ENCODE peak calls at places on chromosome 22, in eight cellular contexts. N, W, X, O, A, T, J and V are unnamed samples.

GRCh38 chr22:26995222-26995621 is 337.8 kb downstream of the MIAT start:
- DNase-seq in N (no peak), W (no peak), X (no peak), O (peak), A (no peak), T (peak), J (no peak), V (no peak)

GRCh38 chr22:45503071-45503815 is 560 bp downstream of the FBLN1 start:
- DNase-seq in N (no peak), W (no peak), X (peak), O (no peak), A (no peak), T (no peak), J (no peak), V (no peak)

GRCh38 chr22:42939451-42939881 is 75.5 kb downstream of the PACSIN2 start:
- DNase-seq in N (no peak), W (no peak), X (no peak), O (no peak), A (no peak), T (no peak), J (no peak), V (no peak)

GRCh38 chr22:40491990-40492631 is 121.7 kb downstream of the SGSM3 start:
- DNase-seq in N (no peak), W (peak), X (no peak), O (peak), A (no peak), T (peak), J (no peak), V (no peak)

GRCh38 chr22:45934659-45935341 is 42.2 kb downstream of the WNT7B start:
- DNase-seq in N (no peak), W (no peak), X (peak), O (peak), A (no peak), T (peak), J (peak), V (no peak)

GRCh38 chr22:45673482-45674175 is 2.0 kb downstream of the ATXN10 start:
- DNase-seq in N (no peak), W (no peak), X (no peak), O (no peak), A (no peak), T (no peak), J (no peak), V (no peak)

GRCh38 chr22:47195676-47196492 is 433.4 kb downstream of the TBC1D22A start:
- DNase-seq in N (no peak), W (no peak), X (no peak), O (no peak), A (no peak), T (no peak), J (no peak), V (no peak)

GRCh38 chr22:29195118-29195963 is 10.4 kb upstream of the EMID1 start:
- DNase-seq in N (no peak), W (no peak), X (no peak), O (no peak), A (no peak), T (no peak), J (no peak), V (no peak)

GRCh38 chr22:43833286-43834240 is 21.5 kb upstream of the EFCAB6 start:
- DNase-seq in N (no peak), W (no peak), X (no peak), O (no peak), A (no peak), T (no peak), J (no peak), V (no peak)

GRCh38 chr22:36701941-36702640 is 1.5 kb downstream of the CACNG2 start:
- DNase-seq in N (no peak), W (peak), X (no peak), O (no peak), A (no peak), T (no peak), J (no peak), V (no peak)

GRCh38 chr22:42229455-42230149 is 40.9 kb downstream of the TCF20 start:
- DNase-seq in N (no peak), W (no peak), X (no peak), O (peak), A (no peak), T (peak), J (no peak), V (no peak)

GRCh38 chr22:45212306-45212709 is 28.4 kb downstream of the KIAA0930 start:
- DNase-seq in N (no peak), W (peak), X (peak), O (peak), A (no peak), T (peak), J (peak), V (no peak)

GRCh38 chr22:22141771-22142591 is 102.6 kb upstream of the VPREB1 start:
- DNase-seq in N (no peak), W (no peak), X (no peak), O (no peak), A (no peak), T (no peak), J (no peak), V (no peak)

GRCh38 chr22:35524966-35525686 is 15.5 kb upstream of the RASD2 start:
- DNase-seq in N (no peak), W (peak), X (no peak), O (no peak), A (no peak), T (peak), J (no peak), V (no peak)

GRCh38 chr22:22342697-22343602 is 98.4 kb downstream of the VPREB1 start:
- DNase-seq in N (peak), W (peak), X (peak), O (peak), A (peak), T (no peak), J (no peak), V (no peak)

GRCh38 chr22:38844661-38845367 is 986 bp upstream of the NPTXR start:
- DNase-seq in N (no peak), W (no peak), X (no peak), O (peak), A (no peak), T (no peak), J (no peak), V (no peak)

GRCh38 chr22:32050678-32051515 is 7.8 kb downstream of the SLC5A1 start:
- DNase-seq in N (peak), W (no peak), X (peak), O (peak), A (peak), T (peak), J (peak), V (no peak)

GRCh38 chr22:42270178-42270511 is 308 bp downstream of the TCF20 start:
- DNase-seq in N (peak), W (no peak), X (peak), O (no peak), A (no peak), T (no peak), J (no peak), V (no peak)

GRCh38 chr22:50576070-50576469 is 2.2 kb downstream of the CPT1B start:
- DNase-seq in N (no peak), W (peak), X (no peak), O (peak), A (no peak), T (no peak), J (no peak), V (no peak)

GRCh38 chr22:46171940-46172339 is 21.6 kb downstream of the PPARA start:
- DNase-seq in N (no peak), W (no peak), X (peak), O (peak), A (no peak), T (no peak), J (peak), V (no peak)

GRCh38 chr22:47434336-47435203 is 672.1 kb downstream of the TBC1D22A start:
- DNase-seq in N (no peak), W (no peak), X (no peak), O (no peak), A (no peak), T (no peak), J (no peak), V (no peak)

GRCh38 chr22:47112566-47112965 is 350.1 kb downstream of the TBC1D22A start:
- DNase-seq in N (no peak), W (peak), X (no peak), O (no peak), A (no peak), T (no peak), J (no peak), V (no peak)